ENCODE peak calls at places on chromosomes 13 and 19, in five cellular contexts. H is CD8-positive, alpha-beta T cell; F is stomach; J is endodermal cell; C is fibroblast of lung. X is an unnamed sample.

GRCh38 chr19:8028951-8029491 is 23.5 kb upstream of the CCL25 start:
- DNase-seq in H (no peak), F (no peak), J (peak), C (peak), X (no peak)

GRCh38 chr13:43688230-43688907 is 98.4 kb downstream of the ENOX1 start:
- DNase-seq in H (no peak), F (no peak), J (no peak), C (no peak), X (no peak)

GRCh38 chr19:16649734-16650133 is 10.2 kb downstream of the SMIM7 start:
- DNase-seq in H (no peak), F (no peak), J (no peak), C (no peak), X (no peak)

GRCh38 chr13:37109080-37109678 is 3.7 kb upstream of the CSNK1A1L start:
- DNase-seq in H (no peak), F (no peak), J (no peak), C (peak), X (peak)

GRCh38 chr13:26185720-26186119 is 36.4 kb downstream of the RNF6 start:
- DNase-seq in H (no peak), F (no peak), J (no peak), C (no peak), X (no peak)

GRCh38 chr13:57629821-57630235 is 1.7 kb upstream of the PCDH17 start:
- DNase-seq in H (no peak), F (peak), J (peak), C (peak), X (peak)

GRCh38 chr19:54434862-54435174 is 14.2 kb upstream of the LENG8 start:
- DNase-seq in H (no peak), F (no peak), J (peak), C (no peak), X (no peak)

GRCh38 chr19:49061000-49061399 is 3.5 kb upstream of the CGB7 start:
- DNase-seq in H (no peak), F (no peak), J (no peak), C (no peak), X (no peak)

GRCh38 chr19:28435551-28436261 is 777.2 kb downstream of the UQCRFS1 start:
- DNase-seq in H (peak), F (no peak), J (no peak), C (no peak), X (no peak)

GRCh38 chr19:19530423-19530804 is 1.7 kb downstream of the YJEFN3 start:
- DNase-seq in H (no peak), F (no peak), J (peak), C (no peak), X (no peak)

GRCh38 chr19:28465317-28466086 is 747.4 kb downstream of the UQCRFS1 start:
- DNase-seq in H (no peak), F (no peak), J (no peak), C (peak), X (no peak)

GRCh38 chr13:93248627-93249047 is 22.0 kb downstream of the GPC6 start:
- DNase-seq in H (no peak), F (peak), J (peak), C (peak), X (no peak)

GRCh38 chr19:46951236-46951986 is 68.2 kb upstream of the NPAS1 start:
- DNase-seq in H (no peak), F (no peak), J (no peak), C (peak), X (peak)

GRCh38 chr19:1492474-1493006 is 1.6 kb downstream of the REEP6 start:
- DNase-seq in H (no peak), F (no peak), J (no peak), C (peak), X (no peak)

GRCh38 chr19:1131718-1132552 is 28.1 kb downstream of the GPX4 start:
- DNase-seq in H (peak), F (peak), J (peak), C (peak), X (peak)

GRCh38 chr19:15913830-15914229 is 16.0 kb upstream of the CYP4F2 start:
- DNase-seq in H (no peak), F (no peak), J (no peak), C (no peak), X (no peak)

GRCh38 chr19:28960986-28961705 is 251.8 kb downstream of the UQCRFS1 start:
- DNase-seq in H (no peak), F (no peak), J (peak), C (peak), X (no peak)

GRCh38 chr13:85725433-85725832 is 73.8 kb downstream of the SLITRK6 start:
- DNase-seq in H (no peak), F (no peak), J (no peak), C (no peak), X (no peak)

GRCh38 chr13:21805733-21806132 is 134.9 kb downstream of the FGF9 start:
- DNase-seq in H (no peak), F (no peak), J (no peak), C (no peak), X (no peak)

GRCh38 chr19:16386619-16387240 is 62.1 kb downstream of the KLF2 start:
- DNase-seq in H (peak), F (peak), J (peak), C (peak), X (peak)

GRCh38 chr19:6516659-6517291 is 14.1 kb upstream of the TNFSF9 start:
- DNase-seq in H (peak), F (peak), J (peak), C (peak), X (peak)
- TF ChIP-seq CTCF in H (peak), F (peak), J (peak), C (peak), X (peak)

GRCh38 chr19:14149509-14149994 is 13.2 kb upstream of the ASF1B start:
- DNase-seq in H (peak), F (peak), J (no peak), C (peak), X (no peak)
- H3K27ac ChIP-seq in H (peak), F (peak), J (peak), C (no peak), X (peak)

GRCh38 chr13:59754411-59754810 is 409.3 kb downstream of the DIAPH3 start:
- DNase-seq in H (no peak), F (no peak), J (no peak), C (no peak), X (no peak)

GRCh38 chr13:59747529-59747928 is 416.2 kb downstream of the DIAPH3 start:
- DNase-seq in H (no peak), F (no peak), J (no peak), C (no peak), X (no peak)

GRCh38 chr13:59746291-59746962 is 417.3 kb downstream of the DIAPH3 start:
- DNase-seq in H (no peak), F (no peak), J (no peak), C (peak), X (no peak)

GRCh38 chr13:59755647-59756290 is 408.0 kb downstream of the DIAPH3 start:
- DNase-seq in H (no peak), F (no peak), J (no peak), C (no peak), X (peak)

DNA sequence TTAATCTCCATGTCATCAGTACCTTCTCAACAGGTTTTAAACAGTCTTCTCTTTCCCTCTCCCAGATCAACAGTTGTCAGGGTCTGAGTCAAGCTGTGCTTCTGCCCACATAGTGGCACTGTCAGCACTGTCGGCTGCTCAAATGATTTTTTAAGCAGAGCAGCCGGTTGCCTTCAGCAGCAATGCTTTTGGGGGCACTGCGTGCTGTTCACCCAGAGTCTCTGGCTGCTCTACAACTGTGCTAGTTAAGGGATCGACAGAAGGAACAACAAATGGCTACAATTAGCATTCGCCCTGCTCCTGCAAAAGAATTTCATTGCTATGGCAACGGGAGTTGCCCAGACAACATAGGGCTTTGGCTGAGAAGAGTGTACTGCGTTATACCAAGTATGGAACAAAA is 412.9 kb downstream of the DIAPH3 start:
- DNase-seq in H (no peak), F (no peak), J (peak), C (peak), X (no peak)
- TF ChIP-seq CTCF in H (no peak), F (no peak), J (no peak), C (no peak), X (no peak)

DNA sequence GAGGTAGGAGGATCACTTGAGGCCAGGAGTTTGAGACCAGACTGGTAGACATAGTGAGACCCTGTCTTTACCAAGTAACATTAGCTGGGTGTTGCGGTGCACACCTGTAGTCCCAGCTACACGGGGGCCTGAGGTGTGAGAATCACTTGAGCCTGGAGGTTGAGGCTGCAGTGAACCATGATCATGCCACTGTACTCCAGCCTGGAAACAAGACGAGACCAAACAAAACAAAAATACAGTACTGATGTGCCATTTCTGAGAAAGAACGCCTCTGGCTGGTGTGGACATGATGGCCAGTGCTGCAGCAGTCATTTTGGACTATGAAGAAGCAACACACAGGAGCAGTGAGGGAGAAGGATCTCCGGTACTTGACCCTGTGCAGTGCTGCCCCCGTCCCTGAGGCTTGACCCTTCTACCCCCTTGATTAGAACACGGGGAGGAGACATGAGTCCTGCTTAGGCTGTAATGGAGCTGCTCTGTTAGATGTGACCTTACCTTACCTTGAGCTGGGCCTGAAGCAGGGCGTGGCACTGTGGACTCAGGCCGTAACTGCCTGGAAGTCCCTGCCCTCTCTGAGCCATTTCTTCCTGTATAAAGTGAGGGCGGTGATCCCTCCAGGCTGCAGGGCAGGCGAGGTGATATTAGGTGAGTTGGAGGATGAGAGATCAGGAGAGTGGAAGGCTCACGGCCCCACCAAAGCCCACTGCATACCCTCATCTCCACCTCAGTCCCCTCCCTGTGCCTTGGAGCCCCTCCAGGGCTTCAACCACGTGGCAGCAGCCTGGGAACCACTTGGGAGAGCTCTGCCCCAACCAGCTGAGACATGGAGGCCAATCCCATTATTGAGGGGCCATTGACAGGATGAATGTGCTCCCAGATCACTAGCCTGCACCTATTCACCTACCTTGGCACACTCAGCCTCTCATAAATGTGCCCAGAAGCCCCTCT is 5.9 kb downstream of the RPL18A start:
- DNase-seq in H (no peak), F (peak), J (peak), C (no peak), X (peak)
- H3K27ac ChIP-seq in H (no peak), F (peak), J (no peak), C (no peak), X (peak)

DNA sequence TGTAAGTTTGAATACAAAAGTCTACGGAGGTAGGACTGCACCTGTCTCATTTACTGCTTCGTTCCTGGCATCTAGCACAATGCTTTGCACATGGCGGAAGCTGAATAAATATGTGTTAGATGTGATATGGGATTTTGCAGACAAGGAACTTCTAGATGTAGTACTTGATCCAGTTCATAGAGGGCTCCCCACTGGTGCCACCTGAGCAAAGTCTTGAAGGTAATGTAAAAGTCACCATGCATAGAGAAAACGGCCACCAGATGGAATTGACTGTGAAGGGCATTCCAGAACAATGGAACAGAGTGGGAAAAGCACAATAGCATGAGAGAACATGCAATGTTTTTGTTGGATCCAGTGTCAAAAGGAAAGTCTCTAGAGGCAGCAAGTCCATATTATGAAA is 209.3 kb downstream of the HS6ST3 start:
- DNase-seq in H (no peak), F (no peak), J (no peak), C (no peak), X (no peak)
- TF ChIP-seq CTCF in H (no peak), F (no peak), J (peak), C (no peak), X (no peak)

X was measured in RWPE1.